ENCODE peak calls at places on chromosome 15, in nine cellular contexts. L, V, J, G, N, B, W, A and T are unnamed samples.
A peak's percentile ranks its signal among the peaks of the same experiment; 100 is the strongest.

GRCh38 chr15:71049706-71050422 is 65.4 kb upstream of the THSD4 start:
- DNase-seq in A (no peak), N (no peak), G (no peak), W (no peak), V (no peak), L (no peak), J (no peak), B (no peak), T (no peak)

GRCh38 chr15:31871159-31871886 is 159.0 kb upstream of the CHRNA7 start:
- DNase-seq in J (no peak), V (no peak), L (no peak), W (peak; percentile 0), B (no peak), A (no peak), G (peak; percentile 51), N (no peak), T (no peak)

GRCh38 chr15:63160638-63161037 is 3.4 kb upstream of the RPS27L start:
- DNase-seq in W (no peak), J (no peak), V (no peak), A (no peak), G (no peak), B (no peak), N (no peak), L (no peak), T (no peak)

GRCh38 chr15:79057050-79057449 is 33.5 kb downstream of the RASGRF1 start:
- DNase-seq in A (no peak), G (no peak), L (no peak), J (no peak), W (no peak), B (no peak), N (no peak), V (no peak), T (no peak)

GRCh38 chr15:32119286-32119685 is 89.0 kb downstream of the CHRNA7 start:
- DNase-seq in V (no peak), A (no peak), J (no peak), L (no peak), W (no peak), G (no peak), N (no peak), B (no peak), T (no peak)

GRCh38 chr15:34726407-34727100 is 28.2 kb downstream of the GJD2 start:
- DNase-seq in A (no peak), L (no peak), V (no peak), N (no peak), W (no peak), G (peak; percentile 19), J (no peak), B (no peak), T (no peak)

GRCh38 chr15:74790080-74790916 is 8.4 kb downstream of the CSK start:
- DNase-seq in N (peak; percentile 66), W (peak; percentile 84), A (no peak), G (peak; percentile 22), L (no peak), J (no peak), B (no peak), V (peak; percentile 30), T (peak; percentile 39)

GRCh38 chr15:33724321-33725036 is 243.8 kb upstream of the CHRM5 start:
- DNase-seq in A (no peak), B (no peak), N (no peak), G (no peak), W (no peak), J (no peak), L (no peak), V (no peak), T (no peak)

GRCh38 chr15:53588773-53589172 is 170.7 kb downstream of the WDR72 start:
- DNase-seq in G (peak; percentile 86), B (no peak), A (no peak), N (no peak), V (no peak), W (peak; percentile 81), L (no peak), J (no peak), T (no peak)

GRCh38 chr15:62190257-62190656 is 25.2 kb upstream of the C2CD4B start:
- DNase-seq in N (no peak), W (no peak), A (no peak), G (no peak), V (no peak), L (no peak), B (no peak), J (no peak), T (no peak)